ENCODE peak calls at places on chromosomes 1 and 21, in seven cellular contexts. D is GM12878, A is GM12892, O is SK-N-SH, E is H1, U is K562, L is HepG2. G is an unnamed sample.

GRCh38 chr1:94721240-94721639 is 98.9 kb upstream of the SLC44A3 start:
- DNase-seq in D (peak; percentile 21), A (peak; percentile 18), O (no peak), E (no peak), U (no peak), L (no peak), G (no peak)

GRCh38 chr1:24437631-24438396 is 22.2 kb downstream of the NIPAL3 start:
- DNase-seq in D (no peak), A (no peak), O (no peak), E (no peak), U (peak; percentile 30), L (no peak), G (no peak)

GRCh38 chr1:202959276-202959620 is 1.1 kb upstream of the ADIPOR1 start:
- DNase-seq in D (no peak), A (no peak), O (no peak), E (no peak), U (peak; percentile 27), L (peak; percentile 74), G (no peak)

GRCh38 chr1:46721806-46722205 is 2.9 kb upstream of the EFCAB14 start:
- DNase-seq in D (no peak), A (no peak), O (no peak), E (no peak), U (peak; percentile 41), L (no peak), G (no peak)

GRCh38 chr1:167555971-167556714 is 2.6 kb upstream of the CREG1 start:
- DNase-seq in D (no peak), A (no peak), O (peak; percentile 59), E (peak; percentile 87), U (peak; percentile 76), L (peak; percentile 58), G (no peak)

GRCh38 chr1:67332653-67333529 is 25.2 kb downstream of the IL12RB2 start:
- DNase-seq in D (peak; percentile 91), A (peak; percentile 23), O (no peak), E (no peak), U (no peak), L (no peak), G (no peak)

GRCh38 chr1:229204863-229205777 is 65.8 kb upstream of the RAB4A start:
- DNase-seq in D (no peak), A (no peak), O (no peak), E (peak; percentile 43), U (no peak), L (no peak), G (no peak)

GRCh38 chr21:45507523-45507875 is 34.7 kb downstream of the SLC19A1 start:
- DNase-seq in D (no peak), A (no peak), O (no peak), E (no peak), U (no peak), L (no peak), G (no peak)

GRCh38 chr1:20322825-20323612 is 32.3 kb downstream of the VWA5B1 start:
- DNase-seq in D (no peak), A (no peak), O (no peak), E (no peak), U (no peak), L (no peak), G (no peak)

GRCh38 chr1:1307908-1308755 is at the start of the genes ACAP3 and PUSL1:
- DNase-seq in D (peak; percentile 40), A (peak; percentile 98), O (peak; percentile 98), E (peak; percentile 87), U (peak; percentile 95), L (peak; percentile 80), G (peak; percentile 99)

GRCh38 chr1:36175137-36176095 is 19.5 kb downstream of the MAP7D1 start:
- DNase-seq in D (no peak), A (no peak), O (no peak), E (peak; percentile 61), U (no peak), L (no peak), G (peak; percentile 54)

GRCh38 chr1:90717665-90718410 is 736 bp upstream of the BARHL2 start:
- DNase-seq in D (no peak), A (no peak), O (peak; percentile 83), E (peak; percentile 83), U (peak; percentile 81), L (no peak), G (no peak)

GRCh38 chr1:3034728-3035610 is 13.7 kb downstream of the ACTRT2 start:
- DNase-seq in D (no peak), A (no peak), O (no peak), E (no peak), U (no peak), L (no peak), G (no peak)

GRCh38 chr1:218880484-218881060 is 293.1 kb upstream of the LYPLAL1 start:
- DNase-seq in D (no peak), A (no peak), O (peak; percentile 23), E (no peak), U (no peak), L (no peak), G (no peak)

GRCh38 chr1:157176591-157177121 is 38.5 kb upstream of the ETV3 start:
- DNase-seq in D (peak; percentile 71), A (peak; percentile 37), O (no peak), E (no peak), U (no peak), L (no peak), G (no peak)

GRCh38 chr21:38126677-38127271 is 130.0 kb upstream of the KCNJ15 start:
- DNase-seq in D (no peak), A (peak; percentile 5), O (peak; percentile 57), E (peak; percentile 84), U (peak; percentile 76), L (peak; percentile 35), G (peak; percentile 17)

GRCh38 chr21:44767834-44768831 is 33.5 kb downstream of the UBE2G2 start:
- DNase-seq in D (no peak), A (no peak), O (no peak), E (no peak), U (no peak), L (no peak), G (no peak)

GRCh38 chr21:29520146-29520545 is 221.4 kb downstream of the BACH1 start:
- DNase-seq in D (no peak), A (no peak), O (no peak), E (no peak), U (no peak), L (no peak), G (no peak)

GRCh38 chr1:81800741-81801031 is at the start of gene ADGRL2:
- DNase-seq in D (no peak), A (no peak), O (peak; percentile 88), E (no peak), U (no peak), L (no peak), G (peak; percentile 4)

GRCh38 chr1:227357229-227358078 is 39.2 kb upstream of the CDC42BPA start:
- DNase-seq in D (no peak), A (no peak), O (no peak), E (peak; percentile 53), U (peak; percentile 89), L (peak; percentile 52), G (no peak)

GRCh38 chr1:38589036-38589435 is 270.5 kb downstream of the RRAGC start:
- DNase-seq in D (no peak), A (no peak), O (no peak), E (no peak), U (no peak), L (no peak), G (no peak)

GRCh38 chr21:37912616-37913015 is 3.6 kb downstream of the KCNJ6 start:
- DNase-seq in D (no peak), A (no peak), O (no peak), E (no peak), U (no peak), L (no peak), G (no peak)

GRCh38 chr1:201020647-201021332 is 2.7 kb downstream of the KIF21B start:
- DNase-seq in D (no peak), A (no peak), O (peak; percentile 62), E (peak; percentile 66), U (peak; percentile 74), L (no peak), G (no peak)

GRCh38 chr1:201022178-201022823 is 1.2 kb downstream of the KIF21B start:
- DNase-seq in D (no peak), A (no peak), O (no peak), E (no peak), U (no peak), L (no peak), G (no peak)

GRCh38 chr1:201021333-201022177 is 2.0 kb downstream of the KIF21B start:
- DNase-seq in D (no peak), A (no peak), O (no peak), E (no peak), U (no peak), L (no peak), G (no peak)

GRCh38 chr1:201019321-201019977 is 4.1 kb downstream of the KIF21B start:
- DNase-seq in D (peak; percentile 84), A (peak; percentile 91), O (no peak), E (no peak), U (peak; percentile 72), L (peak; percentile 17), G (peak; percentile 89)

DNA sequence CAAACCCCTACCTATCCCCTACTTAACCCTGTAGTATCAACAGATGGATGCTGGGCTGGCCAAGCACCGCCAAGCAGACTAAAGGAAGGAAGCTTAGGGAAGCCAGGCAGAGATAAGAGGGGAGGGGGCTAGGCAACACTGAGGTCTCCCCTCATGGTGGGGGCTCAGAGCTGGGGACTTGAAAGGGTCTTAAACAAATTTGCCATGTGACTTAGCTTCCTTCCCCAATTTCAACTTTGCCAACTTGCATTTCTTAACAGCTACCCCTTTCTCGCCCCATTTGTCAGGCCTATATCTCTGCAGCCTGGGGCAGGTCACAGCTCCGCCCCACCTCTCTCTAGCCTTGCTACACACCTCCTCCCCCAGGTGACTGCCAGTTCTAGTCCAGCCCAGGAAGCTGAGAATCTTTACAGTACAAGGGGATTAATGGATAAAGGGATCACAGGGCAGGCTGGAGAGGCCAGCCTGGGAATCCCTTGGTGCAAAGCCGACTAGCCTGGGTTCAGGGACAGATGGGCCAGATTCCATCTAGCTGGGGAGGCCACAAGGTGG is 3.4 kb downstream of the KIF21B start:
- DNase-seq in D (no peak), A (no peak), O (no peak), E (no peak), U (no peak), L (peak; percentile 33), G (no peak)
- TF ChIP-seq TAF1 in D (no peak), A (no peak), O (no peak), E (no peak), U (no peak), L (no peak), G (no peak)

DNA sequence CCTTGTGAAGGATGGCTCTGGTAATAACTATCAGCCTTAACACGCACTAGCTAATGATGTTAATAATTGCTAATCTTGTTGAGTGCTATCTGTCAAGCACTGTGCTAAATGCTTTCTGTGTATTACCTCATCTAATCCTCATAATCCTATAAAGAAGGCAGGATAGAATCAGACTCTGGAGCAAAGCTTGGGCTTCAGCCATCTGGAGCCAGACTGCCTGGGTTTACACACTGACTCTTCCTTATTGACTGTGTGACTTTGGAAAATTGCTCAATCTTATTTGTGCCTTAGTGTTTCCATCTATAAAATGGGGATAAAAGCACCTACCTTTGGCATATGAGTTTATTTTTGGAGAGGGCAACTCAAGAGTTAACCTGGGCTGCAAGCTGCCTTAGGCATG is 216.1 kb downstream of the NUF2 start:
- DNase-seq in D (no peak), A (no peak), O (no peak), E (no peak), U (no peak), L (no peak), G (no peak)
- TF ChIP-seq TAF1 in D (no peak), A (no peak), O (no peak), E (no peak), U (no peak), L (no peak), G (no peak)

GRCh38 chr1:17419626-17420328 is 19.7 kb downstream of the RCC2 start:
- DNase-seq in D (no peak), A (peak; percentile 85), O (peak; percentile 93), E (peak; percentile 95), U (peak; percentile 81), L (no peak), G (peak; percentile 84)
- TF ChIP-seq TAF1 in D (no peak), A (no peak), O (no peak), E (no peak), U (no peak), L (no peak), G (no peak)

GRCh38 chr1:80656628-80657019 is 1144.1 kb upstream of the ADGRL2 start:
- DNase-seq in D (no peak), A (no peak), O (no peak), E (no peak), U (no peak), L (peak; percentile 16), G (no peak)
- TF ChIP-seq TAF1 in D (no peak), A (no peak), O (no peak), E (no peak), U (no peak), L (no peak), G (no peak)

G was measured in GM12891.